ENCODE peak calls at places on chromosomes 2 and 18, in nine cellular contexts. W, L, A, K, B, Q, R, E and I are unnamed samples.

GRCh38 chr2:76958749-76959148 is 563.4 kb downstream of the LRRTM4 start:
- DNase-seq in A (peak; percentile 2), R (no peak), K (peak; percentile 2), L (no peak), E (no peak), W (no peak), Q (no peak), B (no peak), I (no peak)

GRCh38 chr2:72998724-72999123 is 72.8 kb downstream of the SFXN5 start:
- DNase-seq in L (no peak), R (no peak), Q (peak; percentile 23), E (no peak), B (no peak), K (no peak), A (no peak), W (no peak), I (no peak)

GRCh38 chr2:105526000-105526925 is 127.4 kb upstream of the FHL2 start:
- DNase-seq in E (no peak), W (no peak), B (no peak), R (no peak), Q (no peak), L (no peak), A (no peak), K (no peak), I (no peak)

GRCh38 chr2:238225911-238226697 is 13.7 kb downstream of the HES6 start:
- DNase-seq in A (peak; percentile 57), W (no peak), K (peak; percentile 69), Q (no peak), E (no peak), R (no peak), B (no peak), L (peak; percentile 26), I (no peak)

GRCh38 chr2:241393524-241394196 is 37.6 kb downstream of the FARP2 start:
- DNase-seq in W (no peak), K (no peak), B (no peak), E (no peak), Q (no peak), A (no peak), R (no peak), L (no peak), I (no peak)

GRCh38 chr2:150136407-150136806 is 351.1 kb downstream of the RND3 start:
- DNase-seq in B (no peak), L (no peak), W (no peak), Q (no peak), K (no peak), A (peak; percentile 33), R (no peak), E (no peak), I (no peak)

GRCh38 chr2:101546376-101547058 is 71.6 kb upstream of the RFX8 start:
- DNase-seq in R (no peak), W (no peak), L (peak; percentile 79), Q (no peak), E (no peak), B (no peak), A (peak; percentile 76), K (peak; percentile 61), I (no peak)

GRCh38 chr2:201807452-201807980 is 1.2 kb downstream of the CDK15 start:
- DNase-seq in B (no peak), K (peak; percentile 76), E (peak; percentile 86), A (peak; percentile 74), W (no peak), Q (peak; percentile 64), L (peak; percentile 77), R (peak; percentile 68), I (no peak)

GRCh38 chr2:107721581-107721980 is 105.1 kb upstream of the RGPD4 start:
- DNase-seq in K (no peak), A (no peak), B (no peak), L (no peak), R (no peak), E (no peak), Q (no peak), W (no peak), I (no peak)

GRCh38 chr2:200747668-200748618 is 63.8 kb upstream of the BZW1 start:
- DNase-seq in W (peak; percentile 85), B (no peak), A (peak; percentile 98), K (peak; percentile 83), L (peak; percentile 94), R (no peak), Q (no peak), E (peak; percentile 83), I (no peak)

GRCh38 chr2:234631896-234632514 is 135.1 kb upstream of the ARL4C start:
- DNase-seq in E (no peak), R (no peak), L (no peak), K (no peak), Q (no peak), W (no peak), A (no peak), B (no peak), I (no peak)

GRCh38 chr2:241949736-241950412 is 80.3 kb downstream of the RTP5 start:
- DNase-seq in E (no peak), Q (no peak), A (no peak), L (no peak), W (no peak), B (no peak), K (no peak), R (no peak), I (no peak)

GRCh38 chr2:219506802-219507554 is 7.3 kb upstream of the ASIC4 start:
- DNase-seq in E (no peak), A (no peak), L (no peak), K (no peak), Q (no peak), R (no peak), W (no peak), B (no peak), I (no peak)

GRCh38 chr2:181426687-181427086 is 30.5 kb upstream of the ITGA4 start:
- DNase-seq in K (no peak), A (no peak), L (no peak), R (no peak), B (no peak), W (no peak), Q (no peak), E (no peak), I (no peak)

GRCh38 chr2:181431674-181432073 is 25.5 kb upstream of the ITGA4 start:
- DNase-seq in L (no peak), B (no peak), R (no peak), E (no peak), W (no peak), K (no peak), A (no peak), Q (no peak), I (no peak)

DNA sequence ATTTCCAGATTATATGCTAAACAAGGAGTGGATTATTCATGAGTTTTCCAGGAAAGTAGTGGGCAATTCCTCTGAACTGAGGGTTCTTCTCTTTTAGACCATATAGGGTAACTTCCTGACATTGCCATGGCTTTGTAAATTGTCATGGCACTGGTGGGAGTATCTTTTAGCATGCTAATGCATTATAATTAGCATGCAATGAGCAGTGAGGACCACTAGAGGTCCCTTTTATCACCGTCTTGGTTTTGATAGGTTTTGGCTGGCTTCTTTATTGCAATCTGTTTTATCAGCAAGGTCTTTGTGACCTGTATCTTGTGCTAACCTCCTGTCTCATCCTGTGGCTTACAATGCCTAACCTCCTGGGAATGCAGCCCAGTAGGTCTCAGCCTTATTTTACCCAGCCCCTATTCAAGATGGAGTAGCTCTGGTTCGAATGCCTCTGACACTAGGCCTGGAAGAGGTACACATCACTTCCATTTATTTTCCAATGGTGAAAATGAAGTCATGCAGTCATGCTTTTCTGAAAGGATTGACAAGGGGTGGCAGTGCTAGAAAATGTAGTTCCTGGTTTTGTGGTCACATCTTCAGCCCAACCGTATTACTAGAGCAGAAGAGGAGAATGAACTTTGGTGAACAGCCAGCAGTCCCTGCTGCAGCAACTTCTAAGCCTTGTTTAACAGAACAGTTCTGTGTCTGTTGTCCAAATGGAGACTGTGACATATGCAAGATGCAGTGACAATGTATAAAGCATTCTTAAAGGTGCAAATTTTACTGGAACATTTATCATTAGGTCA is 26.6 kb upstream of the ITGA4 start:
- DNase-seq in W (no peak), R (no peak), K (peak; percentile 4), E (no peak), A (peak; percentile 11), B (peak; percentile 70), L (peak; percentile 10), Q (no peak), I (no peak)
- TF ChIP-seq CTCF in W (peak; percentile 48), R (no peak), K (peak; percentile 42), E (no peak), A (peak; percentile 54), B (peak; percentile 77), L (peak; percentile 61), Q (peak; percentile 35), I (no peak)

DNA sequence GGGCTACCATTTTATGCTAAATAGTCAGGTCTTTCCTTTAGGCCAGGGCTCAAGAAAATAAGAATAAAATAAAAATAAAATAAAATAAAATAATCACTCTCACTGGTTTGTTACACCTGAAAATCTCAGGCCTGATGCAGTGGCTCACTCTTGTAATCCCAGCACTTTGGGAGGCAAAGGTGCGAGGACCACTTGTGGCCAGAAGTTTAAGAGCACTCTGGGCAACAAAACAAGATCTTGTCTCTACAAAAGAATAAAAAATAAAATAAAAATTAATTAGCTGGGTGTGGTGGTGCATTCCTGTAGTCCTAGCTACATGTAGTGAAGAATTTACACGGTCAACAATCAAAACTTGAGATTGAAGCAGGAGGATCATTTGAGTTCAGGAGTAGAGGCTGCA is 159.4 kb downstream of the NRXN1 start:
- DNase-seq in R (no peak), W (no peak), Q (no peak), A (no peak), L (no peak), K (no peak), E (no peak), B (no peak), I (no peak)
- TF ChIP-seq CTCF in R (no peak), W (peak; percentile 10), Q (no peak), A (no peak), L (no peak), K (no peak), E (no peak), B (peak; percentile 37), I (no peak)

GRCh38 chr18:8231316-8231715 is 377.9 kb upstream of the RAB12 start:
- DNase-seq in L (no peak), B (no peak), K (peak; percentile 44), W (no peak), R (no peak), E (no peak), A (peak; percentile 15), Q (no peak), I (no peak)
- TF ChIP-seq CTCF in L (no peak), B (no peak), K (no peak), W (no peak), R (no peak), E (no peak), A (no peak), Q (no peak), I (no peak)

DNA sequence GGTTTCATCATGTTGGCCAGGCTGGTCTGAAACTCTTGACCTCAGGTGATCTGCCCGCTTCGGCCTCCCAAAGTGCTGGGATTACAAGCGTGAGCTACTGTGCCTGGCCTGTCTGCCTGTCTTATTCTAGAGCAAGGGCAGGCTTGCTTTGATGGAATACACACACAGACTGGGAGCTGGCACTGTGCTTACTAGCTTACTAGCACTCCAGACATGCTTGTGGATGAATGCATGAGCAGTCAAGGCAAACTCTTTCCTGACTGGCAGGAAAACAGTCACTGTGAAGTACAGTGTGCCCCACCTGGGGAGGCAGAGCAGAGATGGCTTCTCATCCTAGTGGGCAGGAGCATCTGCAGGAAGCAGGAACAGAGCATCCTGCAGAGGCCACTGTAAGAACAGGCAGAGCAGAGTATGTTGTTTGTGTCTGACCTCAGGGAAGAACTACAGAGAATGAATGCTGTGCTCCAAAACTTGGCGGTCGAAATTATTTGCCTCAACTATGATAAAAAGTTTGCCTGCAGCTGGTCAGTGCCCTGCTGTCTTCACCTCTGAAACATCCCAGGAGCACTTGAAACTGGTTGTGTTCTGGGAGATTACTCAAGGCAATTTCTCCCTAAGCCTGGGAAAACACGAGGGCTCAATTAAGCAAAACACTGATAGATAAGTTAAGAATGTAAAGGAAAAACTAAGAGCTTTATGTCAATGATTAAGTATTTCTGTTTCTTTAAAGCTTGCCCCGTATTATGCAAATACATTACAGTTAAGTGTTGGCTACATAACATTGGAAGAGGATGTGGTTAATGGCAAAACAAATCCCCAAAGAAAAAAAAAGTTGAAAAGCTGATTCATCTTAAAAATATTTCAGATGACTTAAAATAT is 102.4 kb downstream of the VAPA start:
- DNase-seq in K (peak; percentile 98), R (peak; percentile 30), E (peak; percentile 63), L (peak; percentile 100), W (peak; percentile 76), Q (no peak), A (peak; percentile 96), B (peak; percentile 35), I (no peak)
- TF ChIP-seq CTCF in K (peak; percentile 56), R (peak; percentile 26), E (no peak), L (peak; percentile 66), W (peak; percentile 64), Q (peak; percentile 62), A (peak; percentile 60), B (peak; percentile 25), I (no peak)